ENCODE peak calls at places on chromosomes 2 and 18, in five cellular contexts. Y is sciatic nerve; D is NCI-H187 treated with DMSO at 0.1 percent for 48 hours; M is stimulated activated CD4-positive, alpha-beta T cell treated with anti-CD3 and anti-CD28 coated beads, Interleukin-4, amount 100 ng/mL, for 48 hours; N is DMS 273 treated with DMSO at 0.1 percent for 48 hours. J is an unnamed sample.

GRCh38 chr2:161625314-161625919 is 1.2 kb downstream of the SLC4A10 start:
- DNase-seq in Y (no peak), D (no peak), M (no peak), N (no peak), J (no peak)

GRCh38 chr2:18987592-18988073 is 370.8 kb downstream of the OSR1 start:
- DNase-seq in M (no peak), Y (peak; percentile 89), N (no peak), D (no peak), J (peak; percentile 82)

GRCh38 chr2:226378733-226379132 is 420.9 kb downstream of the IRS1 start:
- DNase-seq in M (no peak), Y (no peak), N (no peak), D (no peak), J (no peak)

GRCh38 chr2:67567866-67568265 is 170.7 kb downstream of the ETAA1 start:
- DNase-seq in D (no peak), Y (no peak), N (no peak), M (no peak), J (no peak)

GRCh38 chr2:209305746-209306196 is 118.1 kb upstream of the MAP2 start:
- DNase-seq in M (no peak), Y (no peak), D (no peak), N (no peak), J (no peak)

GRCh38 chr18:23879966-23880565 is 134.5 kb upstream of the TTC39C start:
- DNase-seq in D (no peak), N (no peak), Y (no peak), M (no peak), J (no peak)

GRCh38 chr2:20143263-20143662 is 81.7 kb downstream of the SDC1 start:
- DNase-seq in N (no peak), Y (no peak), M (no peak), D (no peak), J (no peak)

GRCh38 chr2:185279999-185280398 is 458.6 kb upstream of the FSIP2 start:
- DNase-seq in N (no peak), D (no peak), M (no peak), Y (no peak), J (no peak)

GRCh38 chr2:216880509-216881184 is 20.8 kb upstream of the TNP1 start:
- DNase-seq in N (no peak), D (no peak), Y (no peak), M (no peak), J (no peak)

GRCh38 chr2:20438334-20439192 is 8.3 kb upstream of the RHOB start:
- DNase-seq in D (no peak), N (no peak), Y (no peak), M (no peak), J (peak; percentile 46)

GRCh38 chr2:26126091-26126490 is 46.8 kb upstream of the GAREM2 start:
- DNase-seq in M (no peak), Y (no peak), N (no peak), D (no peak), J (no peak)

GRCh38 chr2:157004789-157005188 is 252.7 kb upstream of the GALNT5 start:
- DNase-seq in D (no peak), Y (no peak), N (no peak), M (no peak), J (no peak)

GRCh38 chr2:156687715-156688114 is 251.5 kb downstream of the GPD2 start:
- DNase-seq in M (no peak), N (no peak), D (no peak), Y (no peak), J (no peak)

GRCh38 chr2:225980372-225980771 is 580.9 kb downstream of the NYAP2 start:
- DNase-seq in D (no peak), M (no peak), Y (no peak), N (no peak), J (no peak)

GRCh38 chr2:207720517-207721187 is 9.2 kb downstream of the CCNYL1 start:
- DNase-seq in M (no peak), D (no peak), Y (no peak), N (no peak), J (no peak)

GRCh38 chr2:7785700-7786099 is 868.5 kb downstream of the RNF144A start:
- DNase-seq in Y (no peak), D (no peak), N (no peak), M (no peak), J (no peak)

GRCh38 chr2:236146436-236146835 is 21.8 kb downstream of the GBX2 start:
- DNase-seq in M (no peak), N (no peak), Y (no peak), D (no peak), J (no peak)

GRCh38 chr2:120736955-120737801 is 1.5 kb downstream of the GLI2 start:
- DNase-seq in Y (peak; percentile 75), M (no peak), D (no peak), N (peak; percentile 57), J (peak; percentile 84)

GRCh38 chr2:189267491-189267890 is 87.9 kb upstream of the COL5A2 start:
- DNase-seq in D (no peak), N (no peak), M (no peak), Y (no peak), J (no peak)

GRCh38 chr18:74148543-74149070 is 284 bp downstream of the TIMM21 start:
- DNase-seq in Y (no peak), M (no peak), N (no peak), D (no peak), J (no peak)

GRCh38 chr2:38740851-38741541 is 10.2 kb downstream of the SRSF7 start:
- DNase-seq in Y (peak; percentile 67), M (no peak), N (no peak), D (no peak), J (no peak)

GRCh38 chr18:58896268-58896667 is 31.6 kb downstream of the ZNF532 start:
- DNase-seq in M (no peak), N (peak; percentile 59), Y (no peak), D (no peak), J (no peak)

GRCh38 chr2:151315381-151315903 is 26.0 kb upstream of the NMI start:
- DNase-seq in M (no peak), N (no peak), Y (no peak), D (no peak), J (no peak)

GRCh38 chr2:171712051-171712450 is 24.8 kb downstream of the DYNC1I2 start:
- DNase-seq in Y (no peak), N (no peak), D (no peak), M (no peak), J (peak; percentile 67)

GRCh38 chr18:37460616-37461015 is 105.0 kb downstream of the CELF4 start:
- DNase-seq in M (no peak), Y (no peak), N (peak; percentile 64), D (no peak), J (no peak)

GRCh38 chr2:157218911-157219310 is 38.6 kb upstream of the GALNT5 start:
- DNase-seq in D (no peak), Y (no peak), N (no peak), M (no peak), J (no peak)

GRCh38 chr2:224039080-224039769 is at the start of gene SERPINE2:
- DNase-seq in D (no peak), Y (peak; percentile 81), M (peak; percentile 22), N (no peak), J (no peak)

GRCh38 chr2:46993501-46993900 is 77.9 kb upstream of the MCFD2 start:
- DNase-seq in Y (no peak), M (no peak), D (no peak), N (no peak), J (no peak)

GRCh38 chr2:219615894-219616293 is 11.5 kb upstream of the SLC4A3 start:
- DNase-seq in D (no peak), N (no peak), Y (no peak), M (no peak), J (no peak)

GRCh38 chr18:11970466-11971220 is 10.7 kb upstream of the IMPA2 start:
- DNase-seq in D (no peak), M (no peak), N (no peak), Y (no peak), J (no peak)

GRCh38 chr2:203813684-203814083 is 53.9 kb upstream of the CTLA4 start:
- DNase-seq in Y (no peak), N (no peak), D (no peak), M (no peak), J (no peak)

GRCh38 chr2:85930129-85931124 is 41.6 kb upstream of the ST3GAL5 start:
- DNase-seq in N (no peak), Y (no peak), D (no peak), M (no peak), J (no peak)